ENCODE peak calls at places on chromosome 12, in nine cellular contexts. One of them, this sample, is unnamed.
A peak's percentile ranks its signal among the peaks of the same experiment; 100 is the strongest.

GRCh38 chr12:55842681-55843429 is at the start of gene MMP19:
- DNase-seq in activated naive CD8-positive, alpha-beta T cell treated with anti-CD3 and anti-CD28 coated beads for 36 hours: no peak
- DNase-seq in mucosa of descending colon: no peak
- DNase-seq in D341Med: no peak
- DNase-seq in retina: no peak
- DNase-seq in osteocyte: no peak
- DNase-seq in H4: peak; percentile 48
- DNase-seq in hippocampal formation: no peak
- DNase-seq in CD8-positive, alpha-beta memory T cell: no peak
- DNase-seq in this sample: no peak

GRCh38 chr12:49554266-49554665 is 13.7 kb downstream of the MCRS1 start:
- DNase-seq in activated naive CD8-positive, alpha-beta T cell treated with anti-CD3 and anti-CD28 coated beads for 36 hours: no peak
- DNase-seq in mucosa of descending colon: no peak
- DNase-seq in D341Med: no peak
- DNase-seq in retina: no peak
- DNase-seq in osteocyte: no peak
- DNase-seq in H4: no peak
- DNase-seq in hippocampal formation: no peak
- DNase-seq in CD8-positive, alpha-beta memory T cell: no peak
- DNase-seq in this sample: no peak

GRCh38 chr12:104703372-104703771 is 246.6 kb downstream of the CHST11 start:
- DNase-seq in activated naive CD8-positive, alpha-beta T cell treated with anti-CD3 and anti-CD28 coated beads for 36 hours: no peak
- DNase-seq in mucosa of descending colon: no peak
- DNase-seq in D341Med: no peak
- DNase-seq in retina: no peak
- DNase-seq in osteocyte: no peak
- DNase-seq in H4: no peak
- DNase-seq in hippocampal formation: no peak
- DNase-seq in CD8-positive, alpha-beta memory T cell: no peak
- DNase-seq in this sample: no peak

GRCh38 chr12:113057565-113058485 is 1.3 kb downstream of the DTX1 start:
- DNase-seq in activated naive CD8-positive, alpha-beta T cell treated with anti-CD3 and anti-CD28 coated beads for 36 hours: no peak
- DNase-seq in mucosa of descending colon: no peak
- DNase-seq in D341Med: no peak
- DNase-seq in retina: peak; percentile 61
- DNase-seq in osteocyte: no peak
- DNase-seq in H4: no peak
- DNase-seq in hippocampal formation: no peak
- DNase-seq in CD8-positive, alpha-beta memory T cell: no peak
- DNase-seq in this sample: peak; percentile 32

GRCh38 chr12:4786795-4787194 is 66.6 kb downstream of the GALNT8 start:
- DNase-seq in activated naive CD8-positive, alpha-beta T cell treated with anti-CD3 and anti-CD28 coated beads for 36 hours: no peak
- DNase-seq in mucosa of descending colon: no peak
- DNase-seq in D341Med: no peak
- DNase-seq in retina: no peak
- DNase-seq in osteocyte: peak; percentile 38
- DNase-seq in H4: no peak
- DNase-seq in hippocampal formation: no peak
- DNase-seq in CD8-positive, alpha-beta memory T cell: no peak
- DNase-seq in this sample: no peak

GRCh38 chr12:32107376-32108267 is 975 bp downstream of the BICD1 start:
- DNase-seq in activated naive CD8-positive, alpha-beta T cell treated with anti-CD3 and anti-CD28 coated beads for 36 hours: peak; percentile 30
- DNase-seq in mucosa of descending colon: peak; percentile 28
- DNase-seq in D341Med: peak; percentile 41
- DNase-seq in retina: peak; percentile 53
- DNase-seq in osteocyte: no peak
- DNase-seq in H4: peak; percentile 51
- DNase-seq in hippocampal formation: peak; percentile 31
- DNase-seq in CD8-positive, alpha-beta memory T cell: peak; percentile 1
- DNase-seq in this sample: peak; percentile 52

GRCh38 chr12:508795-509194 is 49.1 kb downstream of the B4GALNT3 start:
- DNase-seq in activated naive CD8-positive, alpha-beta T cell treated with anti-CD3 and anti-CD28 coated beads for 36 hours: no peak
- DNase-seq in mucosa of descending colon: peak; percentile 68
- DNase-seq in D341Med: no peak
- DNase-seq in retina: no peak
- DNase-seq in osteocyte: no peak
- DNase-seq in H4: no peak
- DNase-seq in hippocampal formation: no peak
- DNase-seq in CD8-positive, alpha-beta memory T cell: no peak
- DNase-seq in this sample: no peak

GRCh38 chr12:132286912-132287311 is 42.5 kb downstream of the GALNT9 start:
- DNase-seq in activated naive CD8-positive, alpha-beta T cell treated with anti-CD3 and anti-CD28 coated beads for 36 hours: no peak
- DNase-seq in mucosa of descending colon: no peak
- DNase-seq in D341Med: no peak
- DNase-seq in retina: no peak
- DNase-seq in osteocyte: no peak
- DNase-seq in H4: peak; percentile 77
- DNase-seq in hippocampal formation: no peak
- DNase-seq in CD8-positive, alpha-beta memory T cell: no peak
- DNase-seq in this sample: no peak

GRCh38 chr12:3253682-3254275 is 176.6 kb downstream of the TSPAN9 start:
- DNase-seq in activated naive CD8-positive, alpha-beta T cell treated with anti-CD3 and anti-CD28 coated beads for 36 hours: no peak
- DNase-seq in mucosa of descending colon: no peak
- DNase-seq in D341Med: no peak
- DNase-seq in retina: no peak
- DNase-seq in osteocyte: no peak
- DNase-seq in H4: no peak
- DNase-seq in hippocampal formation: no peak
- DNase-seq in CD8-positive, alpha-beta memory T cell: no peak
- DNase-seq in this sample: no peak

GRCh38 chr12:21516281-21516680 is 9.8 kb upstream of the SPX start:
- DNase-seq in activated naive CD8-positive, alpha-beta T cell treated with anti-CD3 and anti-CD28 coated beads for 36 hours: no peak
- DNase-seq in mucosa of descending colon: no peak
- DNase-seq in D341Med: no peak
- DNase-seq in retina: no peak
- DNase-seq in osteocyte: no peak
- DNase-seq in H4: no peak
- DNase-seq in hippocampal formation: no peak
- DNase-seq in CD8-positive, alpha-beta memory T cell: no peak
- DNase-seq in this sample: no peak

GRCh38 chr12:66321433-66321832 is 19.1 kb downstream of the HELB start:
- DNase-seq in activated naive CD8-positive, alpha-beta T cell treated with anti-CD3 and anti-CD28 coated beads for 36 hours: no peak
- DNase-seq in mucosa of descending colon: no peak
- DNase-seq in D341Med: no peak
- DNase-seq in retina: no peak
- DNase-seq in osteocyte: no peak
- DNase-seq in H4: no peak
- DNase-seq in hippocampal formation: no peak
- DNase-seq in CD8-positive, alpha-beta memory T cell: no peak
- DNase-seq in this sample: no peak

GRCh38 chr12:103698752-103699540 is 111.9 kb downstream of the STAB2 start:
- DNase-seq in activated naive CD8-positive, alpha-beta T cell treated with anti-CD3 and anti-CD28 coated beads for 36 hours: no peak
- DNase-seq in mucosa of descending colon: no peak
- DNase-seq in D341Med: no peak
- DNase-seq in retina: no peak
- DNase-seq in osteocyte: no peak
- DNase-seq in H4: no peak
- DNase-seq in hippocampal formation: no peak
- DNase-seq in CD8-positive, alpha-beta memory T cell: no peak
- DNase-seq in this sample: no peak

GRCh38 chr12:32312049-32312670 is 87.2 kb upstream of the FGD4 start:
- DNase-seq in activated naive CD8-positive, alpha-beta T cell treated with anti-CD3 and anti-CD28 coated beads for 36 hours: no peak
- DNase-seq in mucosa of descending colon: no peak
- DNase-seq in D341Med: peak; percentile 47
- DNase-seq in retina: peak; percentile 39
- DNase-seq in osteocyte: no peak
- DNase-seq in H4: peak; percentile 70
- DNase-seq in hippocampal formation: no peak
- DNase-seq in CD8-positive, alpha-beta memory T cell: no peak
- DNase-seq in this sample: peak; percentile 29

GRCh38 chr12:29640589-29641345 is 143.0 kb downstream of the TMTC1 start:
- DNase-seq in activated naive CD8-positive, alpha-beta T cell treated with anti-CD3 and anti-CD28 coated beads for 36 hours: no peak
- DNase-seq in mucosa of descending colon: no peak
- DNase-seq in D341Med: no peak
- DNase-seq in retina: no peak
- DNase-seq in osteocyte: no peak
- DNase-seq in H4: peak; percentile 91
- DNase-seq in hippocampal formation: no peak
- DNase-seq in CD8-positive, alpha-beta memory T cell: no peak
- DNase-seq in this sample: no peak

GRCh38 chr12:117980621-117981020 is 11.8 kb upstream of the KSR2 start:
- DNase-seq in activated naive CD8-positive, alpha-beta T cell treated with anti-CD3 and anti-CD28 coated beads for 36 hours: no peak
- DNase-seq in mucosa of descending colon: no peak
- DNase-seq in D341Med: no peak
- DNase-seq in retina: no peak
- DNase-seq in osteocyte: no peak
- DNase-seq in H4: no peak
- DNase-seq in hippocampal formation: no peak
- DNase-seq in CD8-positive, alpha-beta memory T cell: no peak
- DNase-seq in this sample: no peak

GRCh38 chr12:120890963-120891362 is 13.2 kb downstream of the SPPL3 start:
- DNase-seq in activated naive CD8-positive, alpha-beta T cell treated with anti-CD3 and anti-CD28 coated beads for 36 hours: no peak
- DNase-seq in mucosa of descending colon: no peak
- DNase-seq in D341Med: no peak
- DNase-seq in retina: no peak
- DNase-seq in osteocyte: no peak
- DNase-seq in H4: no peak
- DNase-seq in hippocampal formation: no peak
- DNase-seq in CD8-positive, alpha-beta memory T cell: no peak
- DNase-seq in this sample: no peak